ENCODE peak calls at places on chromosomes 2 and 18, in four cellular contexts. G is C1 segment of cervical spinal cord, M is RWPE2, R is head of caudate nucleus. K is an unnamed sample.

GRCh38 chr2:111919794-111920608 is 21.6 kb downstream of the MERTK start:
- DNase-seq in G (no peak), M (no peak), R (peak), K (peak)

GRCh38 chr2:66565291-66565690 is 130.4 kb downstream of the MEIS1 start:
- DNase-seq in G (no peak), M (no peak), R (no peak), K (no peak)

GRCh38 chr2:239026711-239027430 is 179.0 kb downstream of the TWIST2 start:
- DNase-seq in G (no peak), M (peak), R (no peak), K (no peak)

GRCh38 chr18:49669403-49669802 is 107.5 kb downstream of the LIPG start:
- DNase-seq in G (no peak), M (no peak), R (peak), K (no peak)

GRCh38 chr18:74546751-74547530 is 12.6 kb downstream of the CNDP1 start:
- DNase-seq in G (no peak), M (no peak), R (no peak), K (no peak)

GRCh38 chr2:86284987-86285386 is 52.4 kb downstream of the REEP1 start:
- DNase-seq in G (no peak), M (no peak), R (no peak), K (no peak)

GRCh38 chr2:157592983-157593382 is 35.7 kb downstream of the ACVR1C start:
- DNase-seq in G (no peak), M (no peak), R (no peak), K (no peak)

GRCh38 chr2:75561566-75562512 is 1.1 kb upstream of the EVA1A start:
- DNase-seq in G (no peak), M (no peak), R (no peak), K (no peak)

GRCh38 chr2:218075975-218076811 is 7.1 kb downstream of the RUFY4 start:
- DNase-seq in G (no peak), M (no peak), R (no peak), K (no peak)

GRCh38 chr2:158686166-158686792 is 108.8 kb upstream of the DAPL1 start:
- DNase-seq in G (peak), M (no peak), R (peak), K (no peak)

GRCh38 chr18:14914771-14915170 is 166.8 kb downstream of the ANKRD30B start:
- DNase-seq in G (no peak), M (no peak), R (peak), K (no peak)